ENCODE peak calls at places on chromosomes 1 and 21, in six cellular contexts. F is astrocyte, J is body of pancreas, T is adrenal gland, U is tibial nerve, I is K562. H is an unnamed sample. For H3K4me1, the result is how much of the 10 kb centered on the place peaks cover.

GRCh38 chr21:42299324-42300044 is 15.7 kb downstream of the TFF3 start:
- DNase-seq in T (no peak), U (no peak), J (no peak), I (no peak), F (no peak), H (no peak)

GRCh38 chr1:33057095-33057494 is 20.4 kb upstream of the AK2 start:
- DNase-seq in T (no peak), I (no peak), F (no peak), U (no peak), J (no peak), H (no peak)

GRCh38 chr1:248143311-248143710 is 1.6 kb upstream of the OR2M5 start:
- DNase-seq in J (no peak), T (no peak), I (no peak), F (no peak), U (no peak), H (no peak)

GRCh38 chr1:206939841-206940587 is 6.3 kb downstream of the PIGR start:
- DNase-seq in I (no peak), U (no peak), F (no peak), J (no peak), T (no peak), H (no peak)

GRCh38 chr1:55235722-55236121 is 20.6 kb upstream of the USP24 start:
- DNase-seq in U (no peak), T (no peak), J (no peak), F (peak), I (no peak), H (no peak)

GRCh38 chr1:169348356-169349036 is 19.1 kb downstream of the NME7 start:
- DNase-seq in T (peak), I (peak), J (no peak), U (peak), F (no peak), H (no peak)

GRCh38 chr1:170445096-170445495 is 86.9 kb upstream of the GORAB start:
- DNase-seq in F (peak), I (no peak), J (no peak), U (no peak), T (no peak), H (no peak)

GRCh38 chr1:67441183-67441582 is 11.0 kb upstream of the SERBP1 start:
- DNase-seq in T (peak), I (no peak), U (peak), F (peak), J (peak), H (no peak)

GRCh38 chr1:25522240-25522639 is 21.2 kb upstream of the LDLRAP1 start:
- DNase-seq in J (no peak), I (no peak), F (no peak), T (no peak), U (no peak), H (no peak)

GRCh38 chr1:243996223-243996622 is 54.9 kb upstream of the ZBTB18 start:
- DNase-seq in J (no peak), I (no peak), T (no peak), F (no peak), U (no peak), H (no peak)

GRCh38 chr1:225689882-225690459 is 37.0 kb upstream of the ENAH start:
- DNase-seq in U (no peak), J (no peak), F (no peak), I (no peak), T (no peak), H (no peak)

GRCh38 chr1:225684741-225685140 is 31.8 kb upstream of the ENAH start:
- DNase-seq in F (no peak), I (no peak), U (no peak), J (no peak), T (no peak), H (no peak)

GRCh38 chr1:225688345-225688744 is 35.4 kb upstream of the ENAH start:
- DNase-seq in T (no peak), I (no peak), J (no peak), F (no peak), U (no peak), H (no peak)

GRCh38 chr1:225681231-225681630 is 28.3 kb upstream of the ENAH start:
- DNase-seq in T (no peak), J (no peak), I (no peak), F (no peak), U (no peak), H (no peak)

DNA sequence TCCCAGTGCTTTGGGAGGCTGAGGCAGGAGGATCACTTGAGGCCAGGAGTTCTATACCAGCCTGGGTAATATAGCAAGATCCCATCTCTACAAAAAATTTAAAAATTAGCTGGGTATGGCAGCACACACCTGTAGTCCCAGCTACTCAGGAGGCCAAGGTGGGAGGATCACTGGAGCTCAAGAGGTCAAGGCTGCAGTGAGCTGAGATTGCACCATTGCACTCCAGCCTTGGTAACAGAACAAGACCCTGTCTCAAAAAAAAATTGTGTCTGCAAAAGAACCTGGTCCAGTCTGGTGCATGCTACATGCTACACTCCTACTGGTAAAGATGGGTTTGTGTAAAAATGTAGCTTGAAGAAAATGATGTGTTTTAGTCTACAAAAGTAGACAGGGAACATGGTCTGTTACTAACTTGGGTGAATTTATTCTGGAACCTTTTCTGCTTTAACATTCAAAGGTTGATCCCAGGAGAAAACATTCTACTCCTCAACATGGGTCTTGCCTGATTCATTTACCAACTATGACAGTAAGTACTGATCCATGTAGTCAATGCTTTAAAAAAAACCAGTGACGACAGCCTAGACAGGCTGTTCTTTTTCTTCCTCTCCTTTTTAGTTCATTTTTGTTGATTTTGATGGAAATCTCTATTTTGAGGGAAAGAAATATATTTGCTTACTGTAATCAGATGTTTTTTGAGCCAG is 32.7 kb upstream of the ENAH start:
- DNase-seq in T (no peak), I (no peak), U (no peak), J (no peak), F (peak), H (no peak)
- H3K4me1 ChIP-seq in T (under half), I (under half), U (under half), J (under half), F (under half), H (under half)

GRCh38 chr1:221910222-221910621 is 168.3 kb upstream of the DUSP10 start:
- DNase-seq in I (no peak), T (no peak), J (no peak), U (no peak), F (no peak), H (no peak)

GRCh38 chr1:221908573-221908972 is 166.7 kb upstream of the DUSP10 start:
- DNase-seq in T (no peak), J (no peak), F (no peak), U (no peak), I (no peak), H (no peak)

GRCh38 chr1:221904319-221904718 is 162.4 kb upstream of the DUSP10 start:
- DNase-seq in U (no peak), I (no peak), J (no peak), F (no peak), T (no peak), H (no peak)

GRCh38 chr1:221903594-221903993 is 161.7 kb upstream of the DUSP10 start:
- DNase-seq in J (no peak), F (no peak), T (no peak), U (no peak), I (no peak), H (no peak)

DNA sequence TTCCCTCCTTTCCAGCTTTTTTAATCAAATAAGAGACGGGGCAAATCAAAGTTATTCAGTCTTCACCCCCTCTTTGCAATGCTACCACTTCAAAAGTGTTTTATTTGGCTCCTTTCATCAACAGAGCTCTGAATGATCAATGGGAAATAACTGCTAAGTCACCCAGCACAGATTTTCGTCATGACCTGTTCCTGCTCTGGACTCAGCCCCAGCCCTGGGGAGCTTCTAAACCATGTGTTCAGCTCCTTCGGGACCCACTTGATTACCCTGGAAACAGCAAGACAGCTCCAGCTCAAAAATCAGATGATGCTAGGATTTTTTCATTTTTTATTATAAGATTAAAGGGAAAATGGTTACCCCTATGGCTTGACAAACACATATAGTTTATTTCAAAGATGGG is 165.6 kb upstream of the DUSP10 start:
- DNase-seq in I (no peak), F (peak), J (no peak), T (no peak), U (no peak), H (no peak)
- H3K4me1 ChIP-seq in I (under half), F (under half), J (under half), T (under half), U (under half), H (under half)

GRCh38 chr21:33206771-33207290 is 22.9 kb upstream of the IFNAR2 start:
- DNase-seq in U (no peak), F (no peak), J (no peak), T (no peak), I (no peak), H (no peak)
- H3K4me1 ChIP-seq in U (under half), F (under half), J (under half), T (under half), I (under half), H (under half)

GRCh38 chr1:43534256-43534655 is 3.6 kb downstream of the PTPRF start:
- DNase-seq in I (no peak), T (no peak), F (no peak), U (no peak), J (no peak), H (no peak)

GRCh38 chr1:43531453-43531905 is 796 bp downstream of the PTPRF start:
- DNase-seq in F (no peak), J (peak), U (no peak), T (no peak), I (peak), H (no peak)

GRCh38 chr1:43531906-43532584 is 1.4 kb downstream of the PTPRF start:
- DNase-seq in I (no peak), J (no peak), F (no peak), U (no peak), T (no peak), H (no peak)

GRCh38 chr1:43533615-43534014 is 2.9 kb downstream of the PTPRF start:
- DNase-seq in F (no peak), T (no peak), U (no peak), J (no peak), I (no peak), H (no peak)

DNA sequence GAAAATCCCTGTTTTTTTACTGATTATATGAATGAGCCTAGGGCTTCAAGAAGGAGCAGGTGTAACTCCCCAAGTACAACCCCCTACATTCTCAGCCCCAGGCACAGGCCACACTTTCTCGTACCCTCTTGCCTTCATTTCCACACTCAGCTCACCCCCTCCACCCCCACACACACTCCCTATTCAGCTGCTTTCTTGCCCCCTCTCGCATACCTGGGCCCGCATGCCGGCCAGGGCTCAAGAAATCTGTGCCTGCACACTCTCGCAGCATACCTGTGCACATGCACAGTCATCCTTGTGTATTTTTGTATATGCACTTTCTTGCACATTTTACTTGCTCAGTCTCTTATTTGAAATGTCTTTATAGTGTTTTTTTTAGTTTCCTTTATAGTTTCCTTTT is 2.0 kb downstream of the PTPRF start:
- DNase-seq in I (no peak), J (no peak), U (no peak), F (no peak), T (no peak), H (no peak)
- H3K4me1 ChIP-seq in I (under half), J (half or more), U (under half), F (under half), T (under half), H (under half)

GRCh38 chr1:234601217-234602017 is 8.6 kb downstream of the IRF2BP2 start:
- DNase-seq in T (no peak), I (peak), J (no peak), U (no peak), F (no peak), H (peak)
- H3K4me1 ChIP-seq in T (half or more), I (under half), J (half or more), U (half or more), F (under half), H (under half)

DNA sequence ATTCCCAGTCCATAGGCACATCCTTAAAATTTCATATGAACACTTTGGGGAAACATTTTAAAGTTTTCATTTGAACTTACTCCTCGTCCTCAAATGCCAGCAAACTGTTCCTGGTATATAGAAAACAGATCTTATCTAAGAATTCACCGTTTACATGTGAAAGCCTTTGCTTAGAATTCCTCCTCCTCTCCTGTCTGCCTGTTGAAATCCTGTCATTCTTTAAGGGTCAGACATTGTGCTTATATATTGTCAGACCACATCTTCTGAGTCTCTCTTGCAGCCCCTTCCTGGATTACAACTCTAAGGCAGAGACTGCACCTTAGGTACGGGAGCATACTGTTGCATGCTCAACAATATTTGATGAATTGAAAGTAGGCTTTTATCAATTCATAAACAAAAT is 239.7 kb downstream of the SMYD3 start:
- DNase-seq in I (no peak), U (no peak), J (no peak), T (no peak), F (no peak), H (no peak)
- H3K4me1 ChIP-seq in I (under half), U (under half), J (under half), T (under half), F (under half), H (under half)

GRCh38 chr1:89715677-89716076 is 82.8 kb downstream of the LRRC8C start:
- DNase-seq in T (no peak), F (no peak), U (no peak), J (no peak), I (no peak), H (no peak)

GRCh38 chr1:89721351-89721750 is 88.4 kb downstream of the LRRC8C start:
- DNase-seq in F (peak), U (no peak), T (no peak), J (no peak), I (no peak), H (no peak)

GRCh38 chr1:89720839-89721238 is 87.9 kb downstream of the LRRC8C start:
- DNase-seq in J (no peak), U (no peak), I (no peak), T (no peak), F (no peak), H (no peak)

GRCh38 chr1:89723144-89723543 is 90.2 kb downstream of the LRRC8C start:
- DNase-seq in J (no peak), T (no peak), I (no peak), F (no peak), U (no peak), H (no peak)

DNA sequence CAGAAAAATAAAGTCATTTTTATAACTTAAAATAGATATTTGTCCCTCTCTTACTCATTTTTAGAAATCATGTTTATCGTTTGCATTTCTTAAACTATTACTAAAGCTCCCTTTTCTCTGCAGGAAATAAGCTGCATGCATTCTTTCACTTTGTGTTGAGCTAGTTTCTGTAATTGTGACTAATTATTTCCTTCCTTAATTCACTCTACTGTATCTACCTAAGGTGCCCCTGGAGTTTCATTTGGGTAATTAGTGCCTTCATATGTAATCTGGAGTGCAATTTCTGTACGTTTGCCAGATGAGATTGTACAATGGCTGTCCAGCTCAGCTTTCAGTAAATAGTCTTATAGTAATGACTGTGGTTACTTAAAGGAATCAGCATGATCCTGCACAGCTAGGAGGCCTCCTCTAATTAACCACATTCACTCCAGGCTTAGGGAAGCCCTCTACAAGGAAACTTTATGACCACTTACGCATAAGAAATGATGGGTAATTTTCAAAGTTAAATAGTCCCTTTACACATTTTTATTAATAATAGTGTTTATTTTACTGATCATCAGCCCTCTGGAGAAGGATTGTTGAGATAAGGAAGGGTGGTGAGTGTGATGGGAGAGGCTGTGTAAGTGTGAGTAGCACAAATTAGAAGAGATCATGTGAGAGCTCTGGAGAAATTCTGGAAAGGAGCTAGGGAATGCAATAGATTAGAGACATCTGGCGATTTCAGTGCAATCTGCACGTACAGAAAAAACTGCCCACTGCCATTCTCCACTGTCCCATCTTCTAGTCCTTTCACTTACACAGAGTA is 86.8 kb downstream of the LRRC8C start:
- DNase-seq in I (no peak), U (no peak), T (no peak), J (no peak), F (peak), H (no peak)
- H3K4me1 ChIP-seq in I (under half), U (under half), T (under half), J (under half), F (under half), H (under half)

GRCh38 chr1:2134604-2135307 is 59.8 kb downstream of the FAAP20 start:
- DNase-seq in J (no peak), F (no peak), U (no peak), I (no peak), T (no peak), H (no peak)

GRCh38 chr1:2132222-2133038 is 62.1 kb downstream of the FAAP20 start:
- DNase-seq in U (peak), J (no peak), F (peak), I (peak), T (peak), H (peak)

GRCh38 chr1:2133879-2134215 is 60.7 kb downstream of the FAAP20 start:
- DNase-seq in J (no peak), T (no peak), I (no peak), F (no peak), U (no peak), H (no peak)

GRCh38 chr1:2134232-2134603 is 60.4 kb downstream of the FAAP20 start:
- DNase-seq in J (no peak), T (no peak), U (no peak), F (no peak), I (no peak), H (no peak)

GRCh38 chr1:2133039-2133878 is 61.3 kb downstream of the FAAP20 start:
- DNase-seq in U (peak), J (peak), I (peak), F (peak), T (peak), H (peak)
- H3K4me1 ChIP-seq in U (under half), J (under half), I (under half), F (under half), T (under half), H (under half)

GRCh38 chr1:182141040-182141439 is 79.5 kb upstream of the ZNF648 start:
- DNase-seq in I (no peak), U (no peak), J (no peak), T (no peak), F (no peak), H (no peak)
- H3K4me1 ChIP-seq in I (under half), U (under half), J (half or more), T (under half), F (under half), H (under half)

GRCh38 chr1:208161005-208161404 is 83.2 kb downstream of the PLXNA2 start:
- DNase-seq in F (no peak), I (no peak), U (no peak), T (no peak), J (no peak), H (no peak)

GRCh38 chr1:208163542-208163941 is 80.6 kb downstream of the PLXNA2 start:
- DNase-seq in T (no peak), I (no peak), J (no peak), U (no peak), F (no peak), H (no peak)

GRCh38 chr1:208162903-208163302 is 81.3 kb downstream of the PLXNA2 start:
- DNase-seq in T (no peak), U (no peak), F (no peak), J (no peak), I (no peak), H (no peak)

GRCh38 chr1:208160259-208160819 is 83.8 kb downstream of the PLXNA2 start:
- DNase-seq in T (no peak), J (no peak), U (no peak), F (peak), I (no peak), H (no peak)

DNA sequence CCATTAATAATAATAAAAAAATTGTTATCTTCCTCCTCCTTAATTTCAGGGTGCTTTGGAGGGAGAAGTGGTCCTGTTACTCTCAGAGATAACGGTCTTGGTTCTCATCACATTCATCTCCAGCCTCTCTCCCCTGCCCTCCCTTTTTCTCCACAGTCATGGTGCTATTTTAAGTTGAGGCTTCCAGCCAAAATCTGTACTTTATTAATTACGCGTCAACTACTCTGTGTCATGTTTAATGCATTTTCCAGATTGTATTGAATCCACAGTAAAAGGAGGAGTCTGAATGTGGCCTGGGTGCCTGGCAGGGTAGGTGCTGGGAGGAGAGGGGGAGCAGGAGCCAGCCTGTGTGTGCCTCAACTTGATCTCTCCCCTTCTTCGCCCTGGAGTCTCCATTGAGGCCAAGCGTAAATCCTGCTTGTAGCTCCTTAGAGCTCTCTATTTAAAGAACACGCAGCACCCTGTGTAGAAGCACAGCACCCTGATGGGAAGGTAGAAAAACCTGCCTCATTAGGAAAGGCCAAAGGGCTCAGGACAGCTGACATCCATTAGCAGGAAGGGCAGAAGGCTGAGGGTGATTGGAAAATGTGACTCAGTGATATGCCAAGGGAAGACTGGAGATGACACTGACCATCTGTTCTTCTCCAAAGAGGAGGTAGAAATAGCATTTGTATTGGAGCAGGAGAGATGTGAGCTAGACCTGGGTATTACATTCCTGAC is 82.4 kb downstream of the PLXNA2 start:
- DNase-seq in U (no peak), J (no peak), F (peak), T (no peak), I (peak), H (no peak)
- H3K4me1 ChIP-seq in U (under half), J (under half), F (under half), T (under half), I (under half), H (under half)